ENCODE peak calls at places on chromosomes 3 and 15, in eight cellular contexts. M is mucosa of descending colon, O is fibroblast of pulmonary artery, I is sigmoid colon, Q is transverse colon, X is cardiac fibroblast, H is GM12865, J is fibroblast of mammary gland. F is an unnamed sample.

GRCh38 chr3:152051501-152052404 is 178.3 kb downstream of the SUCNR1 start:
- DNase-seq in M (no peak), O (peak; percentile 35), I (no peak), Q (no peak), X (peak; percentile 44), H (peak; percentile 36), J (peak; percentile 45), F (no peak)

GRCh38 chr3:194313642-194314430 is 37.3 kb downstream of the CPN2 start:
- DNase-seq in M (no peak), O (peak; percentile 52), I (peak; percentile 94), Q (peak; percentile 39), X (no peak), H (no peak), J (peak; percentile 67), F (peak; percentile 19)

GRCh38 chr3:178966299-178967183 is 105.1 kb downstream of the ZMAT3 start:
- DNase-seq in M (no peak), O (peak; percentile 58), I (no peak), Q (no peak), X (peak; percentile 65), H (peak; percentile 59), J (peak; percentile 54), F (peak; percentile 4)

GRCh38 chr3:117011687-117012250 is 302.2 kb downstream of the TUSC7 start:
- DNase-seq in M (no peak), O (peak; percentile 49), I (no peak), Q (no peak), X (peak; percentile 86), H (no peak), J (peak; percentile 89), F (peak; percentile 88)

GRCh38 chr15:42031211-42031915 is 10.5 kb upstream of the PLA2G4E start:
- DNase-seq in M (no peak), O (peak; percentile 6), I (no peak), Q (no peak), X (no peak), H (no peak), J (no peak), F (no peak)

GRCh38 chr3:28575748-28576589 is 227.3 kb upstream of the AZI2 start:
- DNase-seq in M (no peak), O (peak; percentile 3), I (no peak), Q (no peak), X (peak; percentile 6), H (no peak), J (no peak), F (no peak)

GRCh38 chr15:39310633-39311032 is 270.2 kb upstream of the THBS1 start:
- DNase-seq in M (no peak), O (no peak), I (no peak), Q (no peak), X (peak; percentile 17), H (no peak), J (peak; percentile 34), F (no peak)

GRCh38 chr3:129421236-129421883 is 7.1 kb downstream of the EFCAB12 start:
- DNase-seq in M (no peak), O (no peak), I (no peak), Q (no peak), X (no peak), H (no peak), J (no peak), F (no peak)

GRCh38 chr3:132394334-132394733 is 23.0 kb upstream of the DNAJC13 start:
- DNase-seq in M (no peak), O (peak; percentile 86), I (no peak), Q (no peak), X (peak; percentile 49), H (no peak), J (peak; percentile 69), F (peak; percentile 10)

GRCh38 chr3:196232154-196232881 is 16.0 kb downstream of the SLC51A start:
- DNase-seq in M (no peak), O (no peak), I (no peak), Q (no peak), X (no peak), H (peak; percentile 57), J (no peak), F (no peak)

GRCh38 chr3:66565301-66565700 is 64.5 kb upstream of the LRIG1 start:
- DNase-seq in M (no peak), O (peak; percentile 13), I (no peak), Q (no peak), X (no peak), H (no peak), J (no peak), F (no peak)

GRCh38 chr3:114623420-114624046 is 329.7 kb downstream of the TIGIT start:
- DNase-seq in M (no peak), O (no peak), I (no peak), Q (no peak), X (peak; percentile 38), H (peak; percentile 4), J (no peak), F (no peak)

GRCh38 chr3:140501054-140501769 is 176.7 kb upstream of the TRIM42 start:
- DNase-seq in M (no peak), O (no peak), I (no peak), Q (no peak), X (peak; percentile 1), H (no peak), J (no peak), F (no peak)

GRCh38 chr3:160796813-160797164 is 40.8 kb downstream of the PPM1L start:
- DNase-seq in M (no peak), O (no peak), I (no peak), Q (no peak), X (no peak), H (no peak), J (no peak), F (no peak)

GRCh38 chr3:49718419-49719213 is 868 bp downstream of the AMIGO3 start:
- DNase-seq in M (peak; percentile 71), O (no peak), I (peak; percentile 69), Q (no peak), X (no peak), H (no peak), J (no peak), F (no peak)

GRCh38 chr3:195698325-195699147 is 22.2 kb upstream of the MUC20 start:
- DNase-seq in M (no peak), O (no peak), I (no peak), Q (no peak), X (no peak), H (no peak), J (no peak), F (no peak)

GRCh38 chr3:42376397-42376798 is 34.0 kb downstream of the LYZL4 start:
- DNase-seq in M (no peak), O (peak; percentile 73), I (no peak), Q (no peak), X (peak; percentile 83), H (no peak), J (peak; percentile 95), F (peak; percentile 81)

GRCh38 chr15:101808201-101808600 is 3.8 kb upstream of the OR4F15 start:
- DNase-seq in M (no peak), O (no peak), I (no peak), Q (no peak), X (peak; percentile 2), H (no peak), J (peak; percentile 65), F (no peak)

GRCh38 chr3:157088133-157088488 is 71.8 kb downstream of the CCNL1 start:
- DNase-seq in M (no peak), O (no peak), I (no peak), Q (peak; percentile 16), X (peak; percentile 29), H (no peak), J (no peak), F (no peak)

GRCh38 chr3:149648525-149648924 is 9.3 kb downstream of the WWTR1 start:
- DNase-seq in M (no peak), O (peak; percentile 70), I (no peak), Q (no peak), X (peak; percentile 51), H (no peak), J (peak; percentile 55), F (no peak)

GRCh38 chr3:149662240-149662887 is 4.5 kb upstream of the WWTR1 start:
- DNase-seq in M (no peak), O (no peak), I (no peak), Q (no peak), X (no peak), H (no peak), J (peak; percentile 78), F (no peak)

GRCh38 chr3:195899701-195900425 is 8.5 kb downstream of the TNK2 start:
- DNase-seq in M (no peak), O (no peak), I (peak; percentile 54), Q (no peak), X (no peak), H (no peak), J (no peak), F (no peak)

GRCh38 chr3:10557783-10558373 is 52.5 kb upstream of the ATP2B2 start:
- DNase-seq in M (no peak), O (no peak), I (peak; percentile 27), Q (no peak), X (peak; percentile 31), H (no peak), J (peak; percentile 37), F (no peak)

GRCh38 chr3:158260392-158260791 is 150.5 kb downstream of the RSRC1 start:
- DNase-seq in M (no peak), O (no peak), I (no peak), Q (no peak), X (no peak), H (no peak), J (no peak), F (no peak)

GRCh38 chr15:80878242-80878866 is 99.2 kb downstream of the CEMIP start:
- DNase-seq in M (no peak), O (peak; percentile 49), I (no peak), Q (no peak), X (peak; percentile 79), H (no peak), J (peak; percentile 53), F (peak; percentile 15)

GRCh38 chr3:150887031-150887430 is 18.2 kb downstream of the MINDY4B start:
- DNase-seq in M (no peak), O (peak; percentile 65), I (no peak), Q (no peak), X (peak; percentile 74), H (no peak), J (peak; percentile 12), F (no peak)
- H3K4me3 ChIP-seq in M (no peak overlapping the region), O (no peak overlapping the region), I (no peak overlapping the region), Q (no peak overlapping the region), X (no peak overlapping the region), H (no peak overlapping the region), J (no peak overlapping the region), F (no peak overlapping the region)

GRCh38 chr3:147904421-147904820 is 495.3 kb downstream of the ZIC1 start:
- DNase-seq in M (no peak), O (no peak), I (no peak), Q (no peak), X (no peak), H (no peak), J (no peak), F (no peak)

GRCh38 chr3:147906275-147906674 is 497.1 kb downstream of the ZIC1 start:
- DNase-seq in M (no peak), O (no peak), I (no peak), Q (no peak), X (peak; percentile 21), H (peak; percentile 48), J (peak; percentile 48), F (no peak)

GRCh38 chr3:147903037-147903436 is 493.9 kb downstream of the ZIC1 start:
- DNase-seq in M (no peak), O (no peak), I (no peak), Q (no peak), X (no peak), H (no peak), J (no peak), F (no peak)
- H3K4me3 ChIP-seq in M (no peak overlapping the region), O (no peak overlapping the region), I (no peak overlapping the region), Q (no peak overlapping the region), X (no peak overlapping the region), H (no peak overlapping the region), J (no peak overlapping the region), F (no peak overlapping the region)

GRCh38 chr15:40595219-40595618 is 1.2 kb downstream of the KNL1 start:
- DNase-seq in M (no peak), O (no peak), I (no peak), Q (no peak), X (no peak), H (no peak), J (no peak), F (no peak)
- H3K4me3 ChIP-seq in M (no peak overlapping the region), O (peak overlapping the region; percentile 81), I (no peak overlapping the region), Q (peak overlapping the region; percentile 61), X (peak overlapping the region; percentile 87), H (peak overlapping the region; percentile 92), J (peak overlapping the region; percentile 78), F (peak overlapping the region; percentile 66)

GRCh38 chr15:63672369-63672768 is 75.2 kb downstream of the FBXL22 start:
- DNase-seq in M (no peak), O (no peak), I (no peak), Q (no peak), X (no peak), H (no peak), J (no peak), F (no peak)
- H3K4me3 ChIP-seq in M (no peak overlapping the region), O (no peak overlapping the region), I (no peak overlapping the region), Q (no peak overlapping the region), X (no peak overlapping the region), H (no peak overlapping the region), J (no peak overlapping the region), F (no peak overlapping the region)

F was measured in skeletal muscle cell.